ENCODE peak calls at places on chromosomes 3 and 15, in six cellular contexts. C is GM12878, T is K562, Y is HepG2, G is SK-N-SH, O is HCT116. F is an unnamed sample.
A peak's percentile ranks its signal among the peaks of the same experiment; 100 is the strongest.

GRCh38 chr3:134378818-134379217 is 4.6 kb upstream of the AMOTL2 start:
- DNase-seq in C (no peak), G (no peak), O (no peak), T (no peak), Y (no peak), F (no peak)

GRCh38 chr3:122318620-122319019 is 6.4 kb upstream of the CSTA start:
- DNase-seq in Y (no peak), C (no peak), G (no peak), O (no peak), T (no peak), F (no peak)

GRCh38 chr3:138724433-138724832 is 110.3 kb downstream of the PIK3CB start:
- DNase-seq in T (no peak), C (no peak), O (no peak), Y (no peak), G (no peak), F (no peak)

GRCh38 chr3:189277711-189278110 is 105.9 kb downstream of the TPRG1 start:
- DNase-seq in G (no peak), Y (no peak), O (no peak), T (no peak), C (no peak), F (no peak)

GRCh38 chr15:69526086-69526485 is 73.5 kb downstream of the RPLP1 start:
- DNase-seq in Y (no peak), T (no peak), C (no peak), G (no peak), O (no peak), F (no peak)

GRCh38 chr15:31867536-31868442 is 162.5 kb upstream of the CHRNA7 start:
- DNase-seq in C (peak; percentile 11), G (peak; percentile 74), T (peak; percentile 69), Y (peak; percentile 20), O (peak; percentile 46), F (no peak)

GRCh38 chr15:71945012-71945411 is 134.7 kb downstream of the NR2E3 start:
- DNase-seq in O (no peak), G (no peak), Y (no peak), T (no peak), C (no peak), F (no peak)

GRCh38 chr3:11304160-11304559 is 32.0 kb downstream of the ATG7 start:
- DNase-seq in G (no peak), T (no peak), O (no peak), C (no peak), Y (no peak), F (no peak)

GRCh38 chr3:43345877-43346276 is 59.5 kb downstream of the SNRK start:
- DNase-seq in Y (no peak), O (no peak), T (no peak), C (no peak), G (no peak), F (no peak)

GRCh38 chr3:64586977-64587376 is 100.8 kb downstream of the ADAMTS9 start:
- DNase-seq in C (no peak), G (no peak), O (no peak), Y (no peak), T (no peak), F (no peak)

GRCh38 chr3:30685267-30685667 is 78.9 kb downstream of the TGFBR2 start:
- DNase-seq in Y (no peak), G (no peak), C (no peak), T (no peak), O (no peak), F (no peak)
- TF ChIP-seq JUND in Y (no peak), G (no peak), C (no peak), T (no peak), O (no peak), F (no peak)

GRCh38 chr3:166489826-166490225 is 652.6 kb upstream of the BCHE start:
- DNase-seq in T (no peak), C (no peak), Y (no peak), G (no peak), O (no peak), F (no peak)

GRCh38 chr3:166484470-166484869 is 647.2 kb upstream of the BCHE start:
- DNase-seq in O (no peak), T (no peak), G (no peak), Y (no peak), C (no peak), F (no peak)

DNA sequence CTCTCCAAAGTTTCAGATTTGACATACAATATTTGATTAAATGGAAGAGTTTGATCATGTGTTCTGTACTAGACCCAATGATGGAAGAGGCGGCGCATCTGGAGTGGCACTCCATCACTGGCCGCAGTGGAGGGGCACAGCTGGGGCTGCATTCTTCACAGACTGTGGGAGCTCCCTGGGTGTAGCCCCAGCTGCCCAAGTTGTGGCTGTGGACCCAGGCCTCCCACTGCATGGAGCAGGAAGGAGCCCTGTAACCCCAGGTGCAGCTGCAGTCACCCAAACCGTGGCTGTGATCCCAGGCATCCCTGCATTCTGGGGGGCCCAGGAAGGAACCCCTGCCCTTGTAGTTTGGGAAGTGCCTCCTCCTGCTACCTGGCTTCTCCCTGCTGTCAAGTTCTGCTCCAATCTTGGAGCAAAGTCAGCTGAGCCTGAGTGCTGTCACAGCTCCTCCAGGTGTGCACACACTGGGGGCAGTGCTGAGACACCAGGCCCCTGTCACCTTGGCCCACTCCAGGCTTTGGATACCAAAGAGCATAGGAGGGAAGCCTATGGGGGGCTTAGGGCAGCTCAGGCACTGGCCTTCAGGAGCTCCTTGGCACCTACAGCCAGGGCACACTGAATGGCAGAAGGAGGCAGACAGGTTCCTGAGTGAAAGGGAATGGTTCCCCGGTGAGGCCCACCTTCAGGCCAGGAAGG is 651.9 kb upstream of the BCHE start:
- DNase-seq in Y (no peak), T (no peak), C (no peak), O (no peak), G (no peak), F (no peak)
- TF ChIP-seq JUND in Y (no peak), T (no peak), C (no peak), O (no peak), G (no peak), F (no peak)

DNA sequence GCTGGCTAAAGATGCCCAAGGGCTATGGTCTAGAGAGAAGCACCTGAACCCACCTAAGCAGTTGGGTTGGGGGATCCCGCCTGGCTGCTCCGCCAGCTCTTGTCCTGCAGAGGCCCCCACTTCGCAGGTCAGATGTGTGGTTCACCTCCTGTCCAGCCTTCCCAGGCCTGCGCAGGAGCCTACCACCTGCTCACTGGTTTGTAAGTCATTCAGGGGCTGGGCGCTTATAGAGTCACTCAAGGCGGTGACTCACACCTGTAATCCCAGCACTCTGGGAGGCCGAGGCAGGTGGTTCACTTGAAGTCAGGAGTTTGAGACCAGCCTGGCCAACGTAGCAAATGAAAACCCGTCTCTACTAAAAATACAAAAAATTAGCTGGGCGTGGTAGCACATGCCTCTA is 3.9 kb upstream of the FURIN start:
- DNase-seq in T (peak; percentile 58), Y (no peak), G (no peak), C (no peak), O (no peak), F (no peak)
- TF ChIP-seq JUND in T (no peak), Y (no peak), G (no peak), C (no peak), O (no peak), F (no peak)

GRCh38 chr15:84606653-84607120 is 5.9 kb downstream of the ZSCAN2 start:
- DNase-seq in Y (peak; percentile 99), O (no peak), G (no peak), C (no peak), T (no peak), F (no peak)

GRCh38 chr15:84604804-84605203 is 4.0 kb downstream of the ZSCAN2 start:
- DNase-seq in Y (no peak), O (no peak), C (no peak), G (no peak), T (no peak), F (no peak)

GRCh38 chr15:84605225-84605882 is 4.5 kb downstream of the ZSCAN2 start:
- DNase-seq in O (no peak), T (no peak), Y (no peak), C (no peak), G (no peak), F (no peak)

GRCh38 chr15:84601555-84601838 is 688 bp downstream of the ZSCAN2 start:
- DNase-seq in T (no peak), O (no peak), C (no peak), G (no peak), Y (no peak), F (no peak)

GRCh38 chr15:84603630-84604379 is 3.0 kb downstream of the ZSCAN2 start:
- DNase-seq in Y (no peak), C (no peak), O (no peak), T (no peak), G (no peak), F (no peak)
- TF ChIP-seq JUND in Y (no peak), C (no peak), O (no peak), T (no peak), G (no peak), F (no peak)

DNA sequence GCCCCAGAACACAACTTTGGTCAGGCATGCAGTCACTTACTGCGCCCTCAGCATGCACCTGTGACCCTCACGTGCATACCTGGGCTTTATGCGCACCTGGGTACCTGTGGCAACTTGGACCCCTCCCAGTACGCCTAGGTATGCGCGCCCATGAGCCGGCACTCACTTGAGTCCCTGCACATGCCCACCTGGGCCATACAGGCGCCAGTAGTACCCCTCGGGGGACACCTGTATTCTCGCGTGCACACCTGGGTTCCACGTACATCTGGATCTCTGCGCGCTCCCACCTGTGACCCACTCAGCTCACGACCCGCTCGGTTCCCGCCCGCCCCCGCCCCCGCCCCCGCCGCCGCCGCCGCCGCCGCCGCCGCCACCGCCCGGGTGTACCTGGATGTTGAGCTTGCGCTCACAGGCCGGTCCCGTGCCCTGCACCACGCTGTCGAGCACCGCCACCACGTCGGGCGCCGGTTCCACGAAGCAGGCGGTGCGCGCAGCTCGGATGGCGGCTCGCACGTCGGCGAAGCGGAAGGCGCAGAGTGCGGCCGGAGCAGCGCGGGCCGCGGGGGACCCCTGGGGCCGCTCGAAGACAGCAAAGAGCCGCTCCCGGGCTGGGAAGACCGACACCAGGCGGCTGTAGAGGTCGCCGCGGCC is 1.4 kb downstream of the PLXND1 start:
- DNase-seq in T (no peak), Y (no peak), G (peak; percentile 78), O (no peak), C (no peak), F (no peak)
- TF ChIP-seq JUND in T (no peak), Y (no peak), G (no peak), O (no peak), C (no peak), F (no peak)

F was measured in T47D.